ENCODE peak calls at places on chromosomes 16 and 17, in five cellular contexts. N is heart right ventricle; W is pancreas; Z is CD8-positive, alpha-beta memory T cell; K is prostate gland. X is an unnamed sample. For H3K9me3, the result is how much of the 10 kb centered on the place peaks cover.

GRCh38 chr17:41638194-41638593 is 13.8 kb upstream of the KRT17 start:
- DNase-seq in N (no peak), W (no peak), Z (no peak), K (no peak), X (no peak)

GRCh38 chr17:61139219-61139618 is 260.4 kb upstream of the TBX2 start:
- DNase-seq in N (no peak), W (no peak), Z (peak), K (no peak), X (peak)

GRCh38 chr16:77435240-77435819 is 496 bp upstream of the ADAMTS18 start:
- DNase-seq in N (no peak), W (no peak), Z (no peak), K (peak), X (no peak)

GRCh38 chr17:81869221-81870154 is 1.6 kb downstream of the ARHGDIA start:
- DNase-seq in N (peak), W (no peak), Z (peak), K (no peak), X (peak)

GRCh38 chr17:29789186-29790170 is 140.6 kb downstream of the SSH2 start:
- DNase-seq in N (no peak), W (no peak), Z (no peak), K (no peak), X (no peak)

GRCh38 chr17:32267690-32268205 is 2.1 kb downstream of the RHBDL3 start:
- DNase-seq in N (no peak), W (no peak), Z (no peak), K (no peak), X (no peak)

GRCh38 chr17:63019138-63019873 is 53.3 kb downstream of the TANC2 start:
- DNase-seq in N (no peak), W (no peak), Z (no peak), K (no peak), X (no peak)

GRCh38 chr16:23009075-23009474 is 140.2 kb downstream of the USP31 start:
- DNase-seq in N (no peak), W (no peak), Z (no peak), K (no peak), X (no peak)

GRCh38 chr17:82830249-82830661 is 9.6 kb downstream of the ZNF750 start:
- DNase-seq in N (peak), W (no peak), Z (no peak), K (no peak), X (no peak)

GRCh38 chr16:54402873-54403272 is 116.3 kb upstream of the IRX3 start:
- DNase-seq in N (no peak), W (no peak), Z (no peak), K (no peak), X (no peak)

GRCh38 chr17:13513039-13513405 is 88.7 kb downstream of the HS3ST3A1 start:
- DNase-seq in N (no peak), W (no peak), Z (no peak), K (no peak), X (no peak)

GRCh38 chr17:19626079-19626478 is 22.5 kb upstream of the ALDH3A2 start:
- DNase-seq in N (no peak), W (no peak), Z (no peak), K (no peak), X (no peak)

GRCh38 chr17:19619705-19620325 is 28.7 kb upstream of the ALDH3A2 start:
- DNase-seq in N (no peak), W (no peak), Z (no peak), K (no peak), X (no peak)

GRCh38 chr17:19618015-19618414 is 30.5 kb upstream of the ALDH3A2 start:
- DNase-seq in N (no peak), W (no peak), Z (no peak), K (no peak), X (no peak)

GRCh38 chr17:19621697-19622096 is 26.9 kb upstream of the ALDH3A2 start:
- DNase-seq in N (no peak), W (no peak), Z (no peak), K (no peak), X (no peak)
- H3K9me3 ChIP-seq in N (under half), W (under half), Z (under half), K (under half), X (under half)

GRCh38 chr17:49371178-49371834 is 9.3 kb upstream of the ZNF652 start:
- DNase-seq in N (no peak), W (no peak), Z (no peak), K (peak), X (no peak)

GRCh38 chr17:49372428-49372827 is 10.4 kb upstream of the ZNF652 start:
- DNase-seq in N (no peak), W (no peak), Z (no peak), K (no peak), X (no peak)

GRCh38 chr17:49369760-49370159 is 7.7 kb upstream of the ZNF652 start:
- DNase-seq in N (no peak), W (no peak), Z (no peak), K (no peak), X (no peak)

GRCh38 chr17:49375544-49375943 is 13.5 kb upstream of the ZNF652 start:
- DNase-seq in N (no peak), W (no peak), Z (no peak), K (no peak), X (no peak)

GRCh38 chr17:49373115-49373514 is 11.1 kb upstream of the ZNF652 start:
- DNase-seq in N (no peak), W (no peak), Z (no peak), K (no peak), X (no peak)
- H3K9me3 ChIP-seq in N (under half), W (under half), Z (under half), K (under half), X (under half)

GRCh38 chr16:82011199-82011641 is at the start of gene SDR42E1:
- DNase-seq in N (no peak), W (peak), Z (peak), K (peak), X (peak)
- H3K9me3 ChIP-seq in N (under half), W (under half), Z (under half), K (under half), X (under half)

DNA sequence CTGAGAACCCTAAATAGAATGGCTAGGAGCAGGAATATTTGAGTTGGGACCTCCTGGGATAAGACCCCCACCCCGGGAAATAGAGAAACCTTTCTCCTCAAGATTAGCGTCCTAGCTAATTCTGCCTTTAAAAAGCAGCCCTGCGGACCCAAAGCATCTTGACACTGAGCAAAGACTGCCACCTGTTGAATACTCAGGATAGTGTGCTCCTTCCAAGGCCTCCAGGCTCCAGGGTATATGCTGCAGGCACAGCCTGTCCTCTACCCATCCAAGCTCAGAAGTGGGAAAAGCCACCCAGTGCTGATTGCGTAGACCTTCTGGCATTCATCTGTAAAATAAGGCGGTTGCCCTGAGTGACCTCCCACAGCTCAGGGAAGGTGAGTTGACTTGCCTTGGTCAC is 456.2 kb upstream of the DYNLRB2 start:
- DNase-seq in N (peak), W (peak), Z (no peak), K (peak), X (no peak)
- H3K9me3 ChIP-seq in N (under half), W (under half), Z (under half), K (under half), X (under half)

DNA sequence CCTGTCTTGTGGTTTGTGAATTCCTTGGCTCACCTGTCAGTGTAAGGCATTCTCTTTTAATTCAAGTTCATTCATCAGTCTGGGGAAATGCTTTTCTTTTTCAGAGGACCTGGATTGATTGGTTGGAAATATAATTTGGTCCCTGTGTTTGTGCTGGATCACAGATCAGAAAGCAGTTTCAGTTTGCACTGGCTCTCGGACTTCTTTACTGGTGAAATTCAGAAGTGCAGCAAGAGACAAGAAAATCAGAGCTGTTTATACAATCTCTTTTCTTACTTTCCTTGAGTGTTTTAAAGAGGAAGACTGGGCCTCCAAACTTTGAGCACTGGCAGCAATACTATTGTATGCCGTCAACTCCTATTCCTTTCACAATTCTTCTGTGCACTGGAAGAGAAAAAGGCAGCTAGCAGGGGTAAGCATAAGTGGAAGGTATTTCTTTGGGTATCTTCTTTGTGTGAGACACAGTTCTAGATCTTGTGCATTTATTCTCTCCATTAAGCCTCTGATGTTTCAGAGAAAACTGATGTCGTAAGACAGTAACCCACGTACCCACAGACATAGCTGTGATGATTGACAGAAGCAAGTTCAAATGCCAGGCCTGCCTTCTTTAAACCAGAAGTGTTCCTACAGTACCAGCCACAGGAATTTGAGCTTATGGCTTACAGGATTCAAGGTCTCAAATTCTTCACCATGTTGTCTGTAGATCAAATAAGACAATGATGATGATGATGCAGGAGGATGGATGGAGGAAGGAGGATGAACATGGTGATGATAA is 161.6 kb upstream of the KCNJ16 start:
- DNase-seq in N (no peak), W (no peak), Z (no peak), K (no peak), X (no peak)
- H3K9me3 ChIP-seq in N (under half), W (under half), Z (under half), K (under half), X (under half)

DNA sequence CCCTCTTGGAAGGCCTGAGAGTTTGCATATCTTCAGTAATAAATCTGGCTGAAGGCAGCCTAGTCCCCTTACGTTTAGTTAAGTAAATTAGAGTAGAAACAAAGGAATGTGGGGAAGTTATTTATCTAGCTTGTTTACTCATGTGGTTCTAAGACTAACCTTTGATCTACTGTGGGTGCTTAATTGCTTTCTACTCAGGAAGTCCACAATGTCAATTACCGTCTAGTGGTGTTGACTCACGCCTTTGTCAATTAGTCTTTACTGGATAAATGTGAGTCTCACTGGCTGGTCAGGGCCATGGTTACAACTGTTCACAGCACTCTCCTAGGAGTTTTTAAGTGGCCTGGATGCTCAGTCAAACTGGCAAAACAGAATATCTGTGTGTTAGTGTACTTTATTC is 2338.4 kb downstream of the TP53TG3F start:
- DNase-seq in N (no peak), W (no peak), Z (no peak), K (no peak), X (no peak)
- H3K9me3 ChIP-seq in N (under half), W (under half), Z (under half), K (under half), X (under half)

GRCh38 chr17:35298639-35299038 is 55.8 kb downstream of the SLFN5 start:
- DNase-seq in N (no peak), W (no peak), Z (no peak), K (no peak), X (no peak)
- H3K9me3 ChIP-seq in N (under half), W (under half), Z (under half), K (under half), X (under half)

DNA sequence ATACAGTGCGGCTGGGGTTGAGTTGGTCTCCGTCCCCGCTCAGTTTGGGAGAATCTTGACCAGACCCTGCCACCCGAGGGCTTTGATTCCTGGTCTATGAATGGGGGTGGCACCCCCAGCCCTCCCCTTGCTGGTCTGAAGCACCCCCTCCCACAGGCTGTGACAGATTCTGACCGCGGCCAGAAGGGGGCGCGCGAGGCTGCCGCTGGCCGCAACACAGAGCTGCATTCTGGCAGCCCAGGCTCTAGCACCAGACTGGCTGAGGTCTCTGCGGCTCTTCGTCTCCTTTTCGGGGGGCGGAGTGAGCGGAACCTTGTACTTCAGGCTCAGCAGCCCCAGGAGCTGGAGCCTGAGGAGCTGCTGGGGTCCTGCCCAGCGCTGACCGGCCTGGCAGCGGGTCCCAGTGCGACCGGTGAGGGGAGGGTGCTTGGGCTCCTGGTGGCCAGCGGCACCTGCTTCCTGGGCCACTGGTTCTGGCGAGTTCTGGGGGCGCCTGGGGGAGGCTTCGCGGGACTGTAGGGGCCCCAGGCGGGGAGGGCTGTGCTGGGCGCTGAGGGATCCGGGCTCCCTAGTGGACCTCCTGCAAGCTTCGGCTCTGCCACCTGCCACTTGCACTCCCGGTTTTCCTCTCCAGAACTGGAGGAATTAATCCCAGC is 1011.6 kb downstream of the KCNJ18 start:
- DNase-seq in N (no peak), W (no peak), Z (no peak), K (no peak), X (no peak)
- H3K9me3 ChIP-seq in N (under half), W (under half), Z (under half), K (under half), X (under half)

GRCh38 chr17:57384219-57384618 is 127.9 kb downstream of the MSI2 start:
- DNase-seq in N (no peak), W (no peak), Z (no peak), K (no peak), X (no peak)
- H3K9me3 ChIP-seq in N (under half), W (under half), Z (under half), K (under half), X (under half)